ENCODE peak calls at places on chromosomes 1 and 21, in ten cellular contexts. I is ovary; Z is CD8-positive, alpha-beta memory T cell; A is endothelial cell of umbilical vein; P is transverse colon; K is A549; T is lung; Y is Peyer's patch; X is tibial artery; G is tibial nerve. O is an unnamed sample.

GRCh38 chr21:33374874-33375644 is 28.2 kb upstream of the IFNGR2 start:
- DNase-seq in I (no peak), Z (no peak), A (no peak), P (no peak), K (no peak), T (no peak), Y (no peak), X (no peak), G (no peak), O (no peak)

GRCh38 chr21:15397258-15397657 is 332.5 kb upstream of the NRIP1 start:
- DNase-seq in I (no peak), Z (no peak), A (no peak), P (no peak), K (no peak), T (no peak), Y (no peak), X (no peak), G (no peak), O (peak; percentile 34)

GRCh38 chr1:37931148-37931492 is 15.7 kb downstream of the INPP5B start:
- DNase-seq in I (no peak), Z (no peak), A (no peak), P (peak; percentile 31), K (no peak), T (peak; percentile 30), Y (peak; percentile 41), X (no peak), G (no peak), O (no peak)

GRCh38 chr1:91511386-91511785 is 10.7 kb downstream of the CDC7 start:
- DNase-seq in I (no peak), Z (no peak), A (peak; percentile 57), P (no peak), K (peak; percentile 9), T (no peak), Y (no peak), X (no peak), G (no peak), O (peak; percentile 69)

GRCh38 chr21:37593015-37593414 is 226.4 kb downstream of the DYRK1A start:
- DNase-seq in I (no peak), Z (no peak), A (peak; percentile 43), P (no peak), K (no peak), T (no peak), Y (no peak), X (no peak), G (no peak), O (no peak)

GRCh38 chr21:42379425-42380215 is 13.3 kb upstream of the TFF1 start:
- DNase-seq in I (no peak), Z (no peak), A (no peak), P (peak; percentile 11), K (no peak), T (no peak), Y (peak; percentile 51), X (peak; percentile 32), G (no peak), O (no peak)

GRCh38 chr1:81834921-81835698 is 34.4 kb downstream of the ADGRL2 start:
- DNase-seq in I (no peak), Z (no peak), A (peak; percentile 91), P (no peak), K (no peak), T (no peak), Y (no peak), X (no peak), G (no peak), O (peak; percentile 60)

GRCh38 chr1:6239950-6240768 is 3.8 kb upstream of the HES3 start:
- DNase-seq in I (no peak), Z (no peak), A (no peak), P (no peak), K (no peak), T (no peak), Y (no peak), X (no peak), G (no peak), O (no peak)

GRCh38 chr1:222136869-222137268 is 395.0 kb upstream of the DUSP10 start:
- DNase-seq in I (no peak), Z (no peak), A (no peak), P (no peak), K (no peak), T (no peak), Y (no peak), X (no peak), G (no peak), O (no peak)

GRCh38 chr1:222140206-222140605 is 398.3 kb upstream of the DUSP10 start:
- DNase-seq in I (no peak), Z (no peak), A (no peak), P (no peak), K (no peak), T (no peak), Y (no peak), X (no peak), G (no peak), O (no peak)

GRCh38 chr1:222138095-222138494 is 396.2 kb upstream of the DUSP10 start:
- DNase-seq in I (no peak), Z (no peak), A (no peak), P (no peak), K (no peak), T (no peak), Y (no peak), X (no peak), G (no peak), O (no peak)
- H3K27ac ChIP-seq in I (no peak overlapping the region), Z (no peak overlapping the region), A (no peak overlapping the region), P (no peak overlapping the region), K (no peak overlapping the region), T (no peak overlapping the region), Y (no peak overlapping the region), X (no peak overlapping the region), G (no peak overlapping the region), O (no peak overlapping the region)

GRCh38 chr1:238484121-238484520 is 593.4 kb upstream of the ZP4 start:
- DNase-seq in I (no peak), Z (no peak), A (no peak), P (no peak), K (no peak), T (no peak), Y (no peak), X (no peak), G (no peak), O (no peak)
- H3K4me3 ChIP-seq in I (no peak overlapping the region), Z (no peak overlapping the region), A (no peak overlapping the region), P (no peak overlapping the region), K (no peak overlapping the region), T (no peak overlapping the region), Y (no peak overlapping the region), X (peak overlapping the region; percentile 52), G (no peak overlapping the region), O (no peak overlapping the region)

GRCh38 chr1:9321986-9322715 is 29.5 kb downstream of the SPSB1 start:
- DNase-seq in I (no peak), Z (no peak), A (no peak), P (no peak), K (no peak), T (no peak), Y (no peak), X (no peak), G (no peak), O (no peak)

GRCh38 chr1:9321480-9321849 is 28.8 kb downstream of the SPSB1 start:
- DNase-seq in I (no peak), Z (no peak), A (no peak), P (no peak), K (no peak), T (no peak), Y (no peak), X (no peak), G (no peak), O (no peak)

GRCh38 chr1:9319789-9320519 is 27.3 kb downstream of the SPSB1 start:
- DNase-seq in I (no peak), Z (no peak), A (no peak), P (no peak), K (no peak), T (no peak), Y (peak; percentile 28), X (no peak), G (no peak), O (no peak)

GRCh38 chr1:9319208-9319788 is 26.6 kb downstream of the SPSB1 start:
- DNase-seq in I (no peak), Z (no peak), A (no peak), P (no peak), K (no peak), T (no peak), Y (no peak), X (no peak), G (no peak), O (no peak)

DNA sequence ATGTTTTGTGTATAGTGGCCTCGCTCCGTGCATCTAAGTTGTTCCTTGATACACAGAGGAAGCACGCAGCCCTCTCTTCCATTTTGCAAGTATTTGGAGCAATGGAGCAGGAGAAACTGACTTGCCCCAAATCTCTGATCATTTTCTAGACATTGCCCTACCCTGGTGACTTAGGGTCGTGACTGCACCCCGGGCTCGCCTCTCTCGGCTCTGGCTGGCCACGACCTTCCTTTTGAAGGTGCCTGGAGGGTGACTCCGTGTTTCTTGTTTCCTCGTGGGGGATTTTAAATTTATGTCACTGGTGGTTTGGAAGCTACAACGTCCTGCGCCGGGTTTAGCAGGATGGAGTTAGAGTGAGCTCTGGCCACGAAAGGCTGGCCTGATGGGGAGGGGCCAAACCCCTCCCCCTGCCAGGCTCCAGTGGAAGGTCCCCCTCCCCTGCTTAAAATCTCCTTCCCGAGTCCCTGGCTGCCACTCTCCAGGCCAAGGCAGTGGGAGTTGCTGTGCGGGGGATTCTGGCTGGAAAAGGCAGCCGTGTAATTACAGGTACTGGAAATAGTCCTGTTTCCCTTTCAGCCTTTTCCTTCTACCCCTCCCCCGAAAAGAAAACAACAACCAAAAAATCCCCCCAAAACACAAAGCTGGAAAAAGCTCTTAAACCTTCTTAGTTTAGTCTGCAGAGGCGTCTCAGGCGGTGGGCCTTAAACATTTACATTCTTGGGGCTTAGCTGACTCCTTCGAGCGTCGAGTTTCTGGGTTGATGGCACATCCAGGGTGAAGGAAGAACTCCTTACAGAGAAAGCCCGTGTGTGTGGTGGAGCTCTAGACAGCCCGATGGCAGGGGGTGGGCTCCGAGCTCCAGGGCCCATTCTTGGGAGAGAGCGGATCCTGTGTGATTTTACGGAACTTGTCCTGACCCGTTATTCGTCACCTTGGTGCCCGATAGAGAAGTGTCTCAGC is 28.1 kb downstream of the SPSB1 start:
- DNase-seq in I (no peak), Z (no peak), A (no peak), P (no peak), K (no peak), T (no peak), Y (no peak), X (no peak), G (no peak), O (no peak)
- H3K4me1 ChIP-seq in I (peaks cover 49% of the 10 kb centered on the region), Z (no peaks in the 10 kb centered on the region), A (peaks cover 18% of the 10 kb centered on the region), P (peaks cover 60% of the 10 kb centered on the region), K (peaks cover 71% of the 10 kb centered on the region), T (no peaks in the 10 kb centered on the region), Y (peaks cover 16% of the 10 kb centered on the region), X (peaks cover 100% of the 10 kb centered on the region), G (no peaks in the 10 kb centered on the region), O (peaks cover 2% of the 10 kb centered on the region)

GRCh38 chr1:11065796-11066195 is 6.0 kb upstream of the SRM start:
- DNase-seq in I (no peak), Z (no peak), A (no peak), P (no peak), K (no peak), T (no peak), Y (no peak), X (peak; percentile 10), G (no peak), O (no peak)

GRCh38 chr1:11069233-11069950 is 9.6 kb upstream of the SRM start:
- DNase-seq in I (no peak), Z (no peak), A (no peak), P (no peak), K (no peak), T (no peak), Y (no peak), X (peak; percentile 44), G (no peak), O (no peak)

GRCh38 chr1:11064942-11065341 is 5.1 kb upstream of the SRM start:
- DNase-seq in I (no peak), Z (no peak), A (no peak), P (no peak), K (no peak), T (no peak), Y (no peak), X (no peak), G (no peak), O (no peak)

GRCh38 chr1:11068556-11069232 is 8.9 kb upstream of the SRM start:
- DNase-seq in I (peak; percentile 4), Z (no peak), A (no peak), P (no peak), K (no peak), T (no peak), Y (no peak), X (peak; percentile 48), G (no peak), O (no peak)

DNA sequence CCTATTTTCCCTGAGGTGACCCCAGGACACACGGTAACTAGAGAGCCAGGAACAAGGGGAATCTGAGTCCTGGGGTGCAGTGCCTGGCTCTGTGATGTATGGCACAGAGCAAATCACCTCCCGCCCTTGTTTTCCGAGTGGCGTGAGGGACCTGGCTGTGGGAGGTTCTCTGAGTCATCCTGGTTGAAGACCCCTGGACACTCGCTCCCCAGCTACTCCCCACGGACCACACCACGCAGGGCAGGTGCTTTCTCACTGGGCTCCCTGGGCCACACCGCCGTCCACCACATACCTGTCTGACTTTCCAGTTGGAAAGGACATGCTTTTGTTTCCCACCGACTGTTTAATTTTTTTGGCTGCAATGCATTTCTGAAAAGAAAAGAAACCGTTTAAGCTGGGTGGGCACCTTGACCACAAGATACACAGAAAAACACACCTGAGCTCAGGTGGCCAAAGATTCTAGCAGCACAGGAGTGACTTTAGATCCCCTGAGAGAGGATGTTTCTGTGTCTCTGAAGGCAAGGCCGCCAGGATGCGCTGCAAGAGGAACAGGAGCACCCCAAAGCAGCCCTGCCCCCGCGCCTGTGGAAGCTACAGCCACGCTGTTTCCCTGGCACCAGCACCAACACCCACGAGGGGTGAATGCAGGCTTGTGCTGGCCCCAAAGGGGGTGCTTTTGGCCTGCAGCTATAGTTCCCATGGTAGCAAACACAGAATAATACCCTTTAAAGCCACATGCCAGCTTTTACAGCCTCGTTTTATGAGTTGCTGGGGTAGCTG is 8.1 kb upstream of the SRM start:
- DNase-seq in I (peak; percentile 3), Z (no peak), A (no peak), P (no peak), K (no peak), T (no peak), Y (no peak), X (peak; percentile 57), G (no peak), O (no peak)
- H3K27ac ChIP-seq in I (no peak overlapping the region), Z (no peak overlapping the region), A (no peak overlapping the region), P (no peak overlapping the region), K (no peak overlapping the region), T (no peak overlapping the region), Y (no peak overlapping the region), X (no peak overlapping the region), G (no peak overlapping the region), O (no peak overlapping the region)